ENCODE peak calls at places on chromosomes 13 and 19, in five cellular contexts. Z is activated CD4-positive, CD25-positive, alpha-beta regulatory T cell; Y is activated B cell treated with CpG ODN at 0.5 μM for 24 hours; M is EL; N is iPS-NIHi11. I is an unnamed sample.

GRCh38 chr19:5961969-5962945 is 15.7 kb downstream of the RANBP3 start:
- DNase-seq in Z (peak), Y (no peak), M (no peak), N (no peak), I (no peak)

GRCh38 chr13:101298517-101298916 is 117.8 kb downstream of the NALCN start:
- DNase-seq in Z (no peak), Y (no peak), M (no peak), N (no peak), I (no peak)

GRCh38 chr19:7505682-7506384 is 10.1 kb upstream of the ZNF358 start:
- DNase-seq in Z (no peak), Y (no peak), M (no peak), N (peak), I (peak)

GRCh38 chr19:53897459-53897858 is 11.6 kb upstream of the CACNG7 start:
- DNase-seq in Z (no peak), Y (no peak), M (no peak), N (no peak), I (no peak)

GRCh38 chr19:19627442-19627715 is 641 bp downstream of the LPAR2 start:
- DNase-seq in Z (no peak), Y (no peak), M (no peak), N (no peak), I (no peak)

GRCh38 chr19:13597625-13598024 is 91.3 kb upstream of the CACNA1A start:
- DNase-seq in Z (no peak), Y (no peak), M (peak), N (peak), I (peak)

GRCh38 chr13:48896312-48896711 is 79.4 kb upstream of the FNDC3A start:
- DNase-seq in Z (no peak), Y (no peak), M (peak), N (no peak), I (no peak)

GRCh38 chr13:40565282-40566148 is 100.9 kb downstream of the FOXO1 start:
- DNase-seq in Z (no peak), Y (no peak), M (peak), N (no peak), I (no peak)

GRCh38 chr19:17385878-17386611 is 8.0 kb downstream of the CCDC194 start:
- DNase-seq in Z (peak), Y (peak), M (peak), N (peak), I (peak)

GRCh38 chr13:60384911-60385310 is 12.1 kb upstream of the TDRD3 start:
- DNase-seq in Z (no peak), Y (no peak), M (no peak), N (no peak), I (no peak)